ENCODE peak calls at places on chromosomes 12 and 14, in ten cellular contexts. T is pons; X is stimulated activated CD4-positive, alpha-beta T cell treated with anti-CD3 and anti-CD28 coated beads, Interleukin-2, amount 100 ng/mL, for 24 hours; I is amniotic epithelial cell; S is cardiac fibroblast; O is T-helper 9 cell; K is activated T-helper 1 cell treated with anti-CD3 and anti-CD28 coated beads, Interleukin-12 subunit alpha, Interleukin-12 subunit beta, Interleukin-2, Interleukin-4 antibody, amounts not matched to agents 30 ng/mL and 10 ng/mL and 1 ng/mL, durations not matched to agents 14 hours and 24 hours and 36 hours; E is tibial nerve; U is left lobe of liver; P is nephron progenitor cell. H is an unnamed sample.

GRCh38 chr12:34343766-34344165 is 321.5 kb downstream of the ALG10 start:
- DNase-seq in T (no peak), X (no peak), I (no peak), S (no peak), O (no peak), K (no peak), E (no peak), U (no peak), P (no peak), H (no peak)

GRCh38 chr12:121580959-121581680 is at the start of gene KDM2B:
- DNase-seq in T (peak; percentile 81), X (peak; percentile 34), I (peak; percentile 64), S (peak; percentile 68), O (no peak), K (peak; percentile 18), E (no peak), U (no peak), P (peak; percentile 25), H (peak; percentile 18)

GRCh38 chr12:91774471-91774921 is 371.1 kb downstream of the BTG1 start:
- DNase-seq in T (no peak), X (no peak), I (peak; percentile 73), S (peak; percentile 54), O (no peak), K (no peak), E (no peak), U (no peak), P (no peak), H (no peak)

GRCh38 chr14:102225936-102226335 is 79.0 kb downstream of the MOK start:
- DNase-seq in T (no peak), X (no peak), I (no peak), S (no peak), O (no peak), K (no peak), E (no peak), U (no peak), P (no peak), H (no peak)

GRCh38 chr12:78002878-78003277 is 172.2 kb downstream of the NAV3 start:
- DNase-seq in T (peak; percentile 68), X (no peak), I (peak; percentile 63), S (peak; percentile 52), O (no peak), K (no peak), E (no peak), U (no peak), P (no peak), H (no peak)

GRCh38 chr12:916240-916639 is 33.3 kb downstream of the RAD52 start:
- DNase-seq in T (no peak), X (no peak), I (peak; percentile 49), S (no peak), O (no peak), K (no peak), E (no peak), U (no peak), P (peak; percentile 50), H (no peak)

GRCh38 chr14:69665596-69665995 is 54.2 kb downstream of the SUSD6 start:
- DNase-seq in T (no peak), X (no peak), I (no peak), S (no peak), O (no peak), K (no peak), E (no peak), U (no peak), P (no peak), H (no peak)

GRCh38 chr12:21697829-21698630 is 40.4 kb upstream of the LDHB start:
- DNase-seq in T (peak; percentile 37), X (no peak), I (peak; percentile 33), S (peak; percentile 72), O (no peak), K (no peak), E (no peak), U (no peak), P (no peak), H (no peak)

GRCh38 chr12:23895792-23896218 is 53.7 kb downstream of the SOX5 start:
- DNase-seq in T (peak; percentile 60), X (no peak), I (peak; percentile 13), S (peak; percentile 46), O (no peak), K (no peak), E (no peak), U (no peak), P (no peak), H (no peak)

GRCh38 chr12:132259364-132259871 is 70.0 kb downstream of the GALNT9 start:
- DNase-seq in T (no peak), X (no peak), I (no peak), S (no peak), O (no peak), K (no peak), E (no peak), U (no peak), P (no peak), H (no peak)

GRCh38 chr12:2633825-2634200 is 161.0 kb upstream of the FKBP4 start:
- DNase-seq in T (no peak), X (no peak), I (no peak), S (no peak), O (no peak), K (no peak), E (no peak), U (no peak), P (no peak), H (no peak)

GRCh38 chr12:107091989-107092641 is 1.2 kb downstream of the CRY1 start:
- DNase-seq in T (peak; percentile 82), X (no peak), I (peak; percentile 98), S (peak; percentile 97), O (no peak), K (peak; percentile 12), E (no peak), U (no peak), P (peak; percentile 26), H (peak; percentile 35)

GRCh38 chr12:58575281-58575680 is 345.0 kb downstream of the LRIG3 start:
- DNase-seq in T (peak; percentile 4), X (no peak), I (peak; percentile 53), S (peak; percentile 83), O (no peak), K (no peak), E (no peak), U (no peak), P (no peak), H (no peak)

GRCh38 chr12:26723379-26724308 is 109.3 kb downstream of the ITPR2 start:
- DNase-seq in T (peak; percentile 39), X (no peak), I (peak; percentile 78), S (peak; percentile 77), O (no peak), K (no peak), E (no peak), U (no peak), P (no peak), H (no peak)

GRCh38 chr12:129080413-129080812 is 227.1 kb downstream of the GLT1D1 start:
- DNase-seq in T (no peak), X (no peak), I (no peak), S (no peak), O (no peak), K (no peak), E (no peak), U (no peak), P (no peak), H (no peak)

GRCh38 chr12:13698001-13698400 is 283.4 kb downstream of the GRIN2B start:
- DNase-seq in T (no peak), X (no peak), I (no peak), S (no peak), O (no peak), K (no peak), E (no peak), U (no peak), P (no peak), H (no peak)

GRCh38 chr12:68675098-68675842 is 11.5 kb upstream of the NUP107 start:
- DNase-seq in T (no peak), X (peak; percentile 58), I (no peak), S (no peak), O (peak; percentile 44), K (peak; percentile 60), E (no peak), U (no peak), P (peak; percentile 7), H (peak; percentile 78)

GRCh38 chr14:63513756-63514155 is 29.4 kb downstream of the PPP2R5E start:
- DNase-seq in T (no peak), X (no peak), I (no peak), S (no peak), O (no peak), K (no peak), E (no peak), U (no peak), P (no peak), H (no peak)

GRCh38 chr12:50732591-50732990 is 31.3 kb upstream of the ATF1 start:
- DNase-seq in T (no peak), X (no peak), I (peak; percentile 92), S (peak; percentile 95), O (no peak), K (no peak), E (no peak), U (no peak), P (no peak), H (no peak)

GRCh38 chr12:128606970-128607369 is 216.8 kb downstream of the SLC15A4 start:
- DNase-seq in T (no peak), X (no peak), I (no peak), S (no peak), O (no peak), K (no peak), E (no peak), U (no peak), P (no peak), H (no peak)

GRCh38 chr14:93160353-93160801 is 24.3 kb downstream of the MOAP1 start:
- DNase-seq in T (no peak), X (no peak), I (peak; percentile 7), S (peak; percentile 25), O (no peak), K (no peak), E (no peak), U (no peak), P (no peak), H (no peak)

GRCh38 chr14:101862711-101863110 is 101.2 kb downstream of the PPP2R5C start:
- DNase-seq in T (no peak), X (no peak), I (peak; percentile 32), S (no peak), O (no peak), K (no peak), E (no peak), U (no peak), P (no peak), H (no peak)

GRCh38 chr12:92132282-92132681 is 13.4 kb downstream of the BTG1 start:
- DNase-seq in T (no peak), X (no peak), I (no peak), S (no peak), O (no peak), K (peak; percentile 33), E (no peak), U (no peak), P (no peak), H (no peak)

GRCh38 chr14:96052541-96053105 is 13.5 kb downstream of the C14orf132 start:
- DNase-seq in T (no peak), X (no peak), I (peak; percentile 12), S (no peak), O (no peak), K (no peak), E (no peak), U (peak; percentile 5), P (no peak), H (no peak)

GRCh38 chr12:131357152-131357747 is 353.6 kb upstream of the SFSWAP start:
- DNase-seq in T (no peak), X (no peak), I (no peak), S (no peak), O (no peak), K (no peak), E (no peak), U (no peak), P (no peak), H (no peak)

GRCh38 chr14:104132981-104133380 is 5.4 kb upstream of the KIF26A start:
- DNase-seq in T (no peak), X (no peak), I (no peak), S (no peak), O (no peak), K (no peak), E (no peak), U (no peak), P (peak; percentile 85), H (no peak)

GRCh38 chr14:104972301-104973211 is 5.6 kb downstream of the AHNAK2 start:
- DNase-seq in T (no peak), X (no peak), I (peak; percentile 31), S (peak; percentile 30), O (no peak), K (no peak), E (no peak), U (no peak), P (no peak), H (no peak)

GRCh38 chr12:71947645-71948105 is 9.0 kb downstream of the TPH2 start:
- DNase-seq in T (peak; percentile 12), X (no peak), I (peak; percentile 41), S (peak; percentile 47), O (no peak), K (no peak), E (no peak), U (peak; percentile 91), P (peak; percentile 5), H (no peak)